ENCODE peak calls at places on chromosomes 2 and 18, in seven cellular contexts. One of them, this sample, is unnamed.

GRCh38 chr2:225558425-225558824 is 158.9 kb downstream of the NYAP2 start:
- DNase-seq in cardiac muscle cell: no peak
- DNase-seq in breast epithelium: no peak
- DNase-seq in dorsolateral prefrontal cortex: no peak
- DNase-seq in CD8-positive, alpha-beta T cell: no peak
- DNase-seq in sigmoid colon: no peak
- DNase-seq in GM23338: no peak
- DNase-seq in this sample: no peak

GRCh38 chr18:22559414-22560282 is 141.9 kb upstream of the CTAGE1 start:
- DNase-seq in cardiac muscle cell: peak
- DNase-seq in breast epithelium: no peak
- DNase-seq in dorsolateral prefrontal cortex: no peak
- DNase-seq in CD8-positive, alpha-beta T cell: peak
- DNase-seq in sigmoid colon: peak
- DNase-seq in GM23338: peak
- DNase-seq in this sample: peak

GRCh38 chr2:216216951-216217903 is 108.1 kb downstream of the XRCC5 start:
- DNase-seq in cardiac muscle cell: peak
- DNase-seq in breast epithelium: no peak
- DNase-seq in dorsolateral prefrontal cortex: no peak
- DNase-seq in CD8-positive, alpha-beta T cell: no peak
- DNase-seq in sigmoid colon: no peak
- DNase-seq in GM23338: no peak
- DNase-seq in this sample: no peak

GRCh38 chr2:164009801-164010337 is 274.1 kb upstream of the FIGN start:
- DNase-seq in cardiac muscle cell: no peak
- DNase-seq in breast epithelium: no peak
- DNase-seq in dorsolateral prefrontal cortex: no peak
- DNase-seq in CD8-positive, alpha-beta T cell: no peak
- DNase-seq in sigmoid colon: no peak
- DNase-seq in GM23338: no peak
- DNase-seq in this sample: no peak

GRCh38 chr2:96961551-96961950 is 24.8 kb downstream of the FAM178B start:
- DNase-seq in cardiac muscle cell: no peak
- DNase-seq in breast epithelium: no peak
- DNase-seq in dorsolateral prefrontal cortex: no peak
- DNase-seq in CD8-positive, alpha-beta T cell: no peak
- DNase-seq in sigmoid colon: peak
- DNase-seq in GM23338: no peak
- DNase-seq in this sample: no peak

GRCh38 chr2:150188177-150188576 is 299.3 kb downstream of the RND3 start:
- DNase-seq in cardiac muscle cell: no peak
- DNase-seq in breast epithelium: no peak
- DNase-seq in dorsolateral prefrontal cortex: no peak
- DNase-seq in CD8-positive, alpha-beta T cell: no peak
- DNase-seq in sigmoid colon: no peak
- DNase-seq in GM23338: no peak
- DNase-seq in this sample: no peak

GRCh38 chr18:75358928-75359327 is 68.6 kb downstream of the SMIM21 start:
- DNase-seq in cardiac muscle cell: no peak
- DNase-seq in breast epithelium: no peak
- DNase-seq in dorsolateral prefrontal cortex: no peak
- DNase-seq in CD8-positive, alpha-beta T cell: no peak
- DNase-seq in sigmoid colon: no peak
- DNase-seq in GM23338: no peak
- DNase-seq in this sample: no peak

GRCh38 chr2:100246163-100247145 is 75.8 kb downstream of the LONRF2 start:
- DNase-seq in cardiac muscle cell: no peak
- DNase-seq in breast epithelium: no peak
- DNase-seq in dorsolateral prefrontal cortex: no peak
- DNase-seq in CD8-positive, alpha-beta T cell: no peak
- DNase-seq in sigmoid colon: no peak
- DNase-seq in GM23338: peak
- DNase-seq in this sample: no peak

GRCh38 chr2:188785515-188785914 is 188.7 kb upstream of the COL3A1 start:
- DNase-seq in cardiac muscle cell: peak
- DNase-seq in breast epithelium: no peak
- DNase-seq in dorsolateral prefrontal cortex: no peak
- DNase-seq in CD8-positive, alpha-beta T cell: no peak
- DNase-seq in sigmoid colon: no peak
- DNase-seq in GM23338: no peak
- DNase-seq in this sample: no peak

GRCh38 chr2:108988796-108989713 is at the start of gene EDAR:
- DNase-seq in cardiac muscle cell: peak
- DNase-seq in breast epithelium: peak
- DNase-seq in dorsolateral prefrontal cortex: no peak
- DNase-seq in CD8-positive, alpha-beta T cell: peak
- DNase-seq in sigmoid colon: no peak
- DNase-seq in GM23338: peak
- DNase-seq in this sample: peak

GRCh38 chr2:53505814-53506213 is 261.8 kb upstream of the CHAC2 start:
- DNase-seq in cardiac muscle cell: no peak
- DNase-seq in breast epithelium: no peak
- DNase-seq in dorsolateral prefrontal cortex: no peak
- DNase-seq in CD8-positive, alpha-beta T cell: no peak
- DNase-seq in sigmoid colon: no peak
- DNase-seq in GM23338: no peak
- DNase-seq in this sample: no peak

GRCh38 chr2:131641414-131642206 is 113.9 kb downstream of the CCDC74A start:
- DNase-seq in cardiac muscle cell: peak
- DNase-seq in breast epithelium: no peak
- DNase-seq in dorsolateral prefrontal cortex: no peak
- DNase-seq in CD8-positive, alpha-beta T cell: no peak
- DNase-seq in sigmoid colon: no peak
- DNase-seq in GM23338: no peak
- DNase-seq in this sample: no peak

GRCh38 chr18:62596145-62597005 is 73.5 kb downstream of the ZCCHC2 start:
- DNase-seq in cardiac muscle cell: peak
- DNase-seq in breast epithelium: no peak
- DNase-seq in dorsolateral prefrontal cortex: no peak
- DNase-seq in CD8-positive, alpha-beta T cell: no peak
- DNase-seq in sigmoid colon: no peak
- DNase-seq in GM23338: peak
- DNase-seq in this sample: no peak

GRCh38 chr2:149463328-149464002 is 124.1 kb downstream of the MMADHC start:
- DNase-seq in cardiac muscle cell: no peak
- DNase-seq in breast epithelium: no peak
- DNase-seq in dorsolateral prefrontal cortex: no peak
- DNase-seq in CD8-positive, alpha-beta T cell: no peak
- DNase-seq in sigmoid colon: no peak
- DNase-seq in GM23338: no peak
- DNase-seq in this sample: no peak

GRCh38 chr2:144071461-144071860 is 448.5 kb downstream of the ZEB2 start:
- DNase-seq in cardiac muscle cell: peak
- DNase-seq in breast epithelium: no peak
- DNase-seq in dorsolateral prefrontal cortex: no peak
- DNase-seq in CD8-positive, alpha-beta T cell: no peak
- DNase-seq in sigmoid colon: no peak
- DNase-seq in GM23338: peak
- DNase-seq in this sample: no peak

GRCh38 chr18:56711706-56712445 is 60.7 kb downstream of the WDR7 start:
- DNase-seq in cardiac muscle cell: no peak
- DNase-seq in breast epithelium: no peak
- DNase-seq in dorsolateral prefrontal cortex: no peak
- DNase-seq in CD8-positive, alpha-beta T cell: no peak
- DNase-seq in sigmoid colon: no peak
- DNase-seq in GM23338: no peak
- DNase-seq in this sample: no peak

GRCh38 chr2:138752231-138752956 is 27.8 kb downstream of the NXPH2 start:
- DNase-seq in cardiac muscle cell: peak
- DNase-seq in breast epithelium: peak
- DNase-seq in dorsolateral prefrontal cortex: no peak
- DNase-seq in CD8-positive, alpha-beta T cell: no peak
- DNase-seq in sigmoid colon: no peak
- DNase-seq in GM23338: no peak
- DNase-seq in this sample: no peak

GRCh38 chr2:64586883-64587481 is 62.9 kb downstream of the AFTPH start:
- DNase-seq in cardiac muscle cell: peak
- DNase-seq in breast epithelium: no peak
- DNase-seq in dorsolateral prefrontal cortex: no peak
- DNase-seq in CD8-positive, alpha-beta T cell: no peak
- DNase-seq in sigmoid colon: no peak
- DNase-seq in GM23338: peak
- DNase-seq in this sample: no peak

GRCh38 chr18:54802178-54802577 is 26.1 kb upstream of the RAB27B start:
- DNase-seq in cardiac muscle cell: no peak
- DNase-seq in breast epithelium: no peak
- DNase-seq in dorsolateral prefrontal cortex: no peak
- DNase-seq in CD8-positive, alpha-beta T cell: no peak
- DNase-seq in sigmoid colon: no peak
- DNase-seq in GM23338: no peak
- DNase-seq in this sample: no peak

GRCh38 chr2:204834716-204835115 is 289.4 kb downstream of the PARD3B start:
- DNase-seq in cardiac muscle cell: no peak
- DNase-seq in breast epithelium: no peak
- DNase-seq in dorsolateral prefrontal cortex: no peak
- DNase-seq in CD8-positive, alpha-beta T cell: no peak
- DNase-seq in sigmoid colon: no peak
- DNase-seq in GM23338: no peak
- DNase-seq in this sample: no peak

GRCh38 chr2:216672996-216673395 is 22.4 kb downstream of the IGFBP5 start:
- DNase-seq in cardiac muscle cell: no peak
- DNase-seq in breast epithelium: no peak
- DNase-seq in dorsolateral prefrontal cortex: no peak
- DNase-seq in CD8-positive, alpha-beta T cell: no peak
- DNase-seq in sigmoid colon: no peak
- DNase-seq in GM23338: no peak
- DNase-seq in this sample: no peak

DNA sequence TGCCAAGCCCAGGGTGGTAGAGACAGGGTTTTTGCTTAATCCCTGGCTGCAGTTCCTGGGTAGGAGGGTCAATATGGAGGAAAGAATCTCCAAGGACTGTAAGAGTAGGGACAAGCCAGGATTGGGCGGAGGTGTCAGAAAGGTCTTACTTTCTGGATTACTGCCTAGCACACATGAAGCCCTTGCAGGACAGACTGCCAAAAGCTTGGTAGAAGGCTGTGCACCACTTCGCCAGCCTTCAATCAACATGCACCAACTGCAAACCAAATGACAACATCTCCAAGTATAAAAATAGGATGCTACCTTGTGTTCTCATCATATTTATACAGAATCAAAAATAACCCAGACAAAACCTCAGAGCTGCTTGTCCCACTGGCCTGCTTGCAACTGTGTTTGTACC is 3.7 kb downstream of the ZNF142 start:
- DNase-seq in cardiac muscle cell: no peak
- DNase-seq in breast epithelium: no peak
- DNase-seq in dorsolateral prefrontal cortex: no peak
- DNase-seq in CD8-positive, alpha-beta T cell: no peak
- DNase-seq in sigmoid colon: no peak
- DNase-seq in GM23338: no peak
- DNase-seq in this sample: no peak
- H3K4me3 ChIP-seq in cardiac muscle cell: no peak
- H3K4me3 ChIP-seq in breast epithelium: no peak
- H3K4me3 ChIP-seq in dorsolateral prefrontal cortex: no peak
- H3K4me3 ChIP-seq in CD8-positive, alpha-beta T cell: no peak
- H3K4me3 ChIP-seq in sigmoid colon: no peak
- H3K4me3 ChIP-seq in GM23338: no peak
- H3K4me3 ChIP-seq in this sample: no peak

DNA sequence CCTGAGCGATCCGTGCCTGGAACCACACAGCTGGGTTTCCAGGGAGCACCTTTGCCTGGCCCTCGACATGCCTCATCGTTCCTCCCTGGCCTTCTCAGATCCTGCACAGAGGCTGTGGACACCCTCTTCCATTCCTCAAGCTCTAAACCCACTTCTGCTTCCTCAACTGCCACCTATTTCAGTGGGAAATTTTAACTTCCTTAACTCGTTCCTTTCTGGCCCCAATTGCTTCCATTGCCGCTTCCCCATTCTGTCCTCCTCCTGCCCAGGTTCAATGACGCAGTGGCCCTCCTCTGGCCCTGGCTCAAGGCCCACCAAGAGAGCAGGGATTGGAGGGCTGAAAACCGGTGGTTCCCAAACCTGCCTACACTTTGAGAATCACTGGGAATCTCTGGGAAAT is 4.8 kb upstream of the B3GNT7 start:
- DNase-seq in cardiac muscle cell: no peak
- DNase-seq in breast epithelium: no peak
- DNase-seq in dorsolateral prefrontal cortex: no peak
- DNase-seq in CD8-positive, alpha-beta T cell: no peak
- DNase-seq in sigmoid colon: no peak
- DNase-seq in GM23338: no peak
- DNase-seq in this sample: no peak
- H3K4me3 ChIP-seq in cardiac muscle cell: no peak
- H3K4me3 ChIP-seq in breast epithelium: no peak
- H3K4me3 ChIP-seq in dorsolateral prefrontal cortex: no peak
- H3K4me3 ChIP-seq in CD8-positive, alpha-beta T cell: no peak
- H3K4me3 ChIP-seq in sigmoid colon: no peak
- H3K4me3 ChIP-seq in GM23338: no peak
- H3K4me3 ChIP-seq in this sample: no peak

DNA sequence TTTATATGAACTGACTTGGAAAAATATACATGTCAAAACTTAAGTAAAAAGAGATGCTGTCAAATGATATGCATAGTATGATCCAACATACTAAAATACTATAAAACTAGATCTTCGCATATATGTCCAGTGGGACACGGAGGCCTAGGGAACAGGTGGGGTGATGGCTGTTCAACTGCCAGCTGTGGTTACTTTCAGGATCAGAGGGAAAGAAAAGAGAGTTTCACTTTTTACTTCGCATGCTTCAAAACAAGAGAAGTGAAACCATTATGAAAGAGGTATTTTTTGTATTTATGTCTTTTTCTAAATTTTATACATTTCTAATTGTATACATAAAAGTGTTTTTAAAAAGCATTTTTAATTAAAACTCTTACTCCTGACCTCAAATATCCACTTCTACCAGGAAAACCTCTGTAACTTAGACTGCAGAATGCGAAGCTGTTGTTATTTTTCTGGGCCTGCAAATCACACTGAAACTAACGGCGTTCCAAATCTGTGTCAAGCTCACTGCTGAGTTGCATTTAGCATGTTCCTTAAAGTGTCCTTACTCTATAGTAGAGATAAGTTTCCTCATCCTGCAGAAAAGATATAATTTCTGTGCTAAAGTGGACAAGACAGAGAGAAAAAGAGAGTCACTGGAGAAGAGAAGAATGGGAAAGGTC is 97.8 kb upstream of the SLC35G4 start:
- DNase-seq in cardiac muscle cell: no peak
- DNase-seq in breast epithelium: no peak
- DNase-seq in dorsolateral prefrontal cortex: no peak
- DNase-seq in CD8-positive, alpha-beta T cell: no peak
- DNase-seq in sigmoid colon: no peak
- DNase-seq in GM23338: no peak
- DNase-seq in this sample: no peak
- H3K4me3 ChIP-seq in cardiac muscle cell: no peak
- H3K4me3 ChIP-seq in breast epithelium: no peak
- H3K4me3 ChIP-seq in dorsolateral prefrontal cortex: no peak
- H3K4me3 ChIP-seq in CD8-positive, alpha-beta T cell: no peak
- H3K4me3 ChIP-seq in sigmoid colon: no peak
- H3K4me3 ChIP-seq in GM23338: no peak
- H3K4me3 ChIP-seq in this sample: no peak

DNA sequence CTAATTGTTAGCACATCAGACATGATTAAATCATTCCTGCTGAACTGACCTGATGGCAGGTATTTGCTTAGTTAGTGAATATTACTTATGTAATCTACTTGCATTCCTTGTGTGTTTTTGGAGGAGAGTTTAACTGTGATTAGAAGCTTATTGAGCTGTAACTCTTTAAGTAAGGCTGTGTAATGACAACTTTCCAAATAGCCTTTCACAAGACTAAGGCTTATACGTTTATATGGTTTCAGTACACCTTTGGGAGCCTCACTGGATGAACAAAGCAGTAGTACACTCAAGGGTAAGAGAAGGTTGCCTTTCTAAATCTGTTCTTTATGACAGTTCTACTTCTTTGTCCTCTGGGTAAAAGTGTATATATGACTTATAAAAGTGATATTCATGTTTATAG is 4.3 kb downstream of the ITPRID2 start:
- DNase-seq in cardiac muscle cell: no peak
- DNase-seq in breast epithelium: no peak
- DNase-seq in dorsolateral prefrontal cortex: no peak
- DNase-seq in CD8-positive, alpha-beta T cell: no peak
- DNase-seq in sigmoid colon: no peak
- DNase-seq in GM23338: no peak
- DNase-seq in this sample: no peak
- H3K4me3 ChIP-seq in cardiac muscle cell: no peak
- H3K4me3 ChIP-seq in breast epithelium: peak
- H3K4me3 ChIP-seq in dorsolateral prefrontal cortex: no peak
- H3K4me3 ChIP-seq in CD8-positive, alpha-beta T cell: no peak
- H3K4me3 ChIP-seq in sigmoid colon: no peak
- H3K4me3 ChIP-seq in GM23338: no peak
- H3K4me3 ChIP-seq in this sample: no peak

This sample was measured in testis.